ENCODE peak calls at places on chromosomes 6 and 20, in eight cellular contexts. V is GM23338, G is heart left ventricle, S is left lung, Y is brain microvascular endothelial cell, B is lower leg skin, A is H1, R is choroid plexus epithelial cell. H is an unnamed sample.

GRCh38 chr6:89353702-89354392 is 1.3 kb upstream of the UBE2J1 start:
- DNase-seq in A (no peak), B (no peak), R (no peak), G (no peak), V (no peak), Y (no peak), S (no peak), H (no peak)

GRCh38 chr6:108348655-108349349 is 53.9 kb downstream of the AFG1L start:
- DNase-seq in S (no peak), V (no peak), Y (no peak), A (no peak), R (no peak), G (no peak), B (no peak), H (no peak)

GRCh38 chr6:20952605-20953004 is 418.3 kb downstream of the CDKAL1 start:
- DNase-seq in S (no peak), V (no peak), Y (peak; percentile 60), A (no peak), G (no peak), B (no peak), R (peak; percentile 58), H (no peak)

GRCh38 chr20:24544371-24544770 is 74.9 kb downstream of the SYNDIG1 start:
- DNase-seq in G (no peak), S (no peak), R (no peak), Y (no peak), B (peak; percentile 53), V (no peak), A (no peak), H (no peak)

GRCh38 chr6:152625213-152625612 is 11.9 kb downstream of the SYNE1 start:
- DNase-seq in S (no peak), V (no peak), G (no peak), A (no peak), Y (no peak), R (no peak), B (no peak), H (no peak)

GRCh38 chr6:107033136-107033535 is 5.1 kb downstream of the MTRES1 start:
- DNase-seq in S (no peak), B (no peak), R (no peak), G (no peak), A (no peak), Y (no peak), V (no peak), H (no peak)

GRCh38 chr20:60091284-60091683 is 133.1 kb downstream of the CDH26 start:
- DNase-seq in R (no peak), S (no peak), G (no peak), V (no peak), A (no peak), Y (no peak), B (peak; percentile 53), H (no peak)

GRCh38 chr20:14992961-14993360 is 655.5 kb upstream of the FLRT3 start:
- DNase-seq in G (no peak), Y (no peak), A (no peak), S (no peak), B (no peak), R (peak; percentile 59), V (no peak), H (no peak)

GRCh38 chr20:56690531-56691175 is 61.5 kb downstream of the TFAP2C start:
- DNase-seq in Y (no peak), G (no peak), V (no peak), S (no peak), A (no peak), R (no peak), B (no peak), H (no peak)

GRCh38 chr6:166046232-166046631 is 121.4 kb downstream of the TBXT start:
- DNase-seq in R (peak; percentile 94), Y (peak; percentile 92), G (no peak), V (no peak), S (no peak), A (no peak), B (no peak), H (no peak)

GRCh38 chr6:116398366-116399005 is 27.7 kb downstream of the DSE start:
- DNase-seq in S (no peak), V (no peak), B (no peak), A (no peak), G (no peak), R (peak; percentile 70), Y (peak; percentile 58), H (no peak)

DNA sequence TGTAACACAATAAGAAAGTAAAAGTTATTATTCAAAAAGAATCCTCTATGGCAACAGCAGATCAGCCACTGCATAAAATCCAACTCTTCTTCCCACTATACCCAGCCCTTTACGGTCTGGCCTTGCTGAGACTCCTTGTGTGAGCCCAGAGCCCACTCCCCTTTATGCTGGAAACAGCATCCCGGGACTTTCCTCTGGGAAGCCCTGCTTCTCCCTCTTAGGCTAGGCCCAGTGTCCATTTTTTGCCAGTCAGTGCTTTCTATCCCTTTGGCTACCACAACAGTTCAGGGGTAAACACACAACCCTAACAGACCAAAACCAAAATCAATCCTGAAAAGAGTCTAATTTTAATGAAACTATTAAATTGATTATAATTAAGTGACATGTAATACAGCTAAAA is 20.6 kb downstream of the FKBP5 start:
- DNase-seq in A (no peak), S (no peak), G (no peak), Y (no peak), V (no peak), B (no peak), R (no peak), H (no peak)
- H3K4me3 ChIP-seq in A (no peak overlapping the region), S (no peak overlapping the region), G (no peak overlapping the region), Y (no peak overlapping the region), V (no peak overlapping the region), B (no peak overlapping the region), R (peak overlapping the region; percentile 22), H (no peak overlapping the region)

DNA sequence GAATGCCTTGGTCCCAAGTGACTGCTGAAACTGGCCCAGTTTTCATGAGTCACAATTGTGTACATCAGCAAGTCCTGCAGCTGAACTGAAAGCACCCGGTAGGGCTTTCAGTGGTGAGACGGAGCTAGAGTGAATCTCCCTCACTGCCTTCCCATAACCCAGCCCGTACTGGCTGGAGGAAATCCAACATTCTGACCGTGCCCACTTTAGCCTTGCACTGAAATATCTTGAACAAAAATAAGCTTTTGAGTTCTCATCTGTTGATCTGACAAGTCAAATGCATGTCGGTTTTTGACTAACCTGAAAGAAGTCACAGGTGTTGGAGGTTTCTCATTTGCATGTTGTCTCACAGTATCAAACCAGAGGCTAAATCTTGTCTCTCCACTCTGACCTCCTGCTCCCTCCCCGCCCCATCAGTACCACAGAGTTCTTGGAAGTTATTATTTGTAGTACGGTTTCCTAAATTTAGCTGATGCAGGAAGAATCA is 35.9 kb downstream of the DUSP22 start:
- DNase-seq in A (no peak), Y (peak; percentile 86), G (no peak), V (no peak), B (no peak), R (peak; percentile 92), S (peak; percentile 60), H (no peak)
- TF ChIP-seq CTCF in A (no peak), Y (no peak), G (no peak), V (no peak), B (no peak), R (peak; percentile 13), S (no peak), H (no peak)

GRCh38 chr20:4012631-4013030 is 2.7 kb downstream of the RNF24 start:
- DNase-seq in R (peak; percentile 84), S (no peak), A (no peak), V (no peak), B (no peak), Y (no peak), G (no peak), H (no peak)
- H3K4me3 ChIP-seq in R (peak overlapping the region; percentile 4), S (no peak overlapping the region), A (no peak overlapping the region), V (no peak overlapping the region), B (no peak overlapping the region), Y (no peak overlapping the region), G (no peak overlapping the region), H (peak overlapping the region; percentile 7)

GRCh38 chr6:97501875-97502274 is 218.9 kb upstream of the MMS22L start:
- DNase-seq in Y (no peak), A (no peak), G (no peak), S (no peak), B (no peak), R (no peak), V (no peak), H (no peak)
- TF ChIP-seq CTCF in Y (peak; percentile 13), A (no peak), G (no peak), S (no peak), B (no peak), R (no peak), V (peak; percentile 1), H (peak; percentile 34)

GRCh38 chr20:33672426-33673114 is 1.7 kb downstream of the NECAB3 start:
- DNase-seq in Y (no peak), S (no peak), G (peak; percentile 32), V (no peak), A (no peak), R (peak; percentile 60), B (no peak), H (no peak)
- H3K4me3 ChIP-seq in Y (no peak overlapping the region), S (peak overlapping the region; percentile 57), G (peak overlapping the region; percentile 66), V (peak overlapping the region; percentile 78), A (no peak overlapping the region), R (peak overlapping the region; percentile 72), B (no peak overlapping the region), H (peak overlapping the region; percentile 62)

GRCh38 chr20:36742558-36742957 is 3.3 kb downstream of the NDRG3 start:
- DNase-seq in A (no peak), Y (no peak), V (no peak), B (no peak), R (no peak), G (no peak), S (no peak), H (no peak)

GRCh38 chr20:36744764-36745191 is 1.1 kb downstream of the NDRG3 start:
- DNase-seq in V (peak; percentile 42), S (peak; percentile 42), R (no peak), Y (peak; percentile 5), A (no peak), B (no peak), G (peak; percentile 73), H (peak; percentile 34)

GRCh38 chr20:36744243-36744642 is 1.6 kb downstream of the NDRG3 start:
- DNase-seq in Y (no peak), V (no peak), A (no peak), R (no peak), B (no peak), G (no peak), S (no peak), H (no peak)

GRCh38 chr20:36745234-36745926 is 510 bp downstream of the NDRG3 start:
- DNase-seq in A (no peak), R (peak; percentile 16), S (peak; percentile 45), B (no peak), V (peak; percentile 60), G (peak; percentile 68), Y (peak; percentile 0), H (no peak)

DNA sequence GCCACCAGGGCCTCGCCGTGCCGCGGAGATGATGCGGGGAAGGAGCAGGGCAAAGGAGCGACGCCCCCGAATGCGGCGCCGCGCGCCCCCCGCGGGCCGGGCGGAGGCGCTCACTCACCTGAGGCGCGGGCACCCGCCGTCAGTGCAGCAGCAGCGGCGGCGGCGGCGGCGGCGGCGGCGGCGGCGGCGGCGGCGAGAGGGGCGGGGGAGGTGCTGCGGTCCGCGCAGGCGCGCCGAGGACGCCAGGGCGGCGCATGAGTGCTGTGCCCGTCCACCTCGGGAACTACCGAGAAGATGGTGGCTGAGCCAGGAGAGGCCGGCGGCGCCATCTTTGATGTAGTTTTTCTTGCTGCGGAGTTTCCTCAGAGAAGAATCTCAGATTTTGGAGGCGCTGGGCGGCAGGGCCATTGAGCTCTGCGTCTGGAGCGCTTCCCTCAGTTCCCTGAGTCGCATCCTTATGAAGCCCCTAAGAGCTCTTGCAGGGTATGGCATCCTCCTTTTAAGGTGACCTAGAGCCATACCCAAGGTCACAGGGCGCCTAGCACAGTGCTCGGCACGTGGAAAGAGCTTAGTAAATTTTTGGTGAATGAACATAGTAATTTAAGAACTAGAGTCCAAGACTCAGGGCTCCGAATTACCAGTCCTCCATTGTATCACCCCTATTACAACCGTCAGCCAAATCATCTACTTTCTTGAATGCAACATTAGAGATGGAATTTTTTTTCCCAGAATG is at the start of gene NDRG3:
- DNase-seq in B (peak; percentile 98), Y (peak; percentile 89), G (peak; percentile 96), S (peak; percentile 95), R (peak; percentile 95), A (peak; percentile 89), V (peak; percentile 99), H (peak; percentile 79)
- TF ChIP-seq CTCF in B (no peak), Y (no peak), G (no peak), S (no peak), R (no peak), A (no peak), V (no peak), H (peak; percentile 25)

H was measured in LNCaP clone FGC.